ENCODE peak calls at places on chromosomes 7 and 10, in five cellular contexts. K is SJSA1; I is stimulated activated CD4-positive, alpha-beta T cell treated with anti-CD3 and anti-CD28 coated beads, Interleukin-15, amount 100 ng/mL, for 24 hours; A is AG09309; F is endothelial cell of umbilical vein. W is an unnamed sample.
A peak's percentile ranks its signal among the peaks of the same experiment; 100 is the strongest.

GRCh38 chr7:74070619-74070920 is 13.0 kb upstream of the LIMK1 start:
- DNase-seq in K (no peak), I (no peak), A (no peak), F (no peak), W (no peak)

GRCh38 chr10:75484717-75485116 is 53.3 kb downstream of the LRMDA start:
- DNase-seq in K (no peak), I (no peak), A (no peak), F (no peak), W (no peak)

GRCh38 chr7:134690614-134691504 is 44.2 kb downstream of the BPGM start:
- DNase-seq in K (peak; percentile 61), I (no peak), A (peak; percentile 68), F (no peak), W (no peak)

GRCh38 chr7:44489955-44490350 is 505 bp downstream of the NUDCD3 start:
- DNase-seq in K (no peak), I (no peak), A (no peak), F (no peak), W (peak; percentile 9)

GRCh38 chr7:52584041-52584440 is 451.4 kb upstream of the POM121L12 start:
- DNase-seq in K (no peak), I (no peak), A (no peak), F (no peak), W (no peak)

GRCh38 chr7:3200504-3200903 is 100.5 kb upstream of the SDK1 start:
- DNase-seq in K (peak; percentile 30), I (peak; percentile 44), A (no peak), F (peak; percentile 36), W (no peak)

GRCh38 chr10:62248465-62248864 is 20.2 kb downstream of the RTKN2 start:
- DNase-seq in K (no peak), I (no peak), A (no peak), F (peak; percentile 36), W (no peak)

GRCh38 chr7:106658504-106659368 is 2.2 kb downstream of the CCDC71L start:
- DNase-seq in K (no peak), I (no peak), A (no peak), F (peak; percentile 34), W (no peak)

GRCh38 chr7:75050501-75050900 is 23.1 kb downstream of the RCC1L start:
- DNase-seq in K (no peak), I (no peak), A (no peak), F (no peak), W (no peak)

GRCh38 chr7:50560865-50561351 is 4.3 kb downstream of the DDC start:
- DNase-seq in K (no peak), I (no peak), A (no peak), F (no peak), W (no peak)

GRCh38 chr7:158384746-158385145 is 202.9 kb downstream of the PTPRN2 start:
- DNase-seq in K (no peak), I (no peak), A (no peak), F (no peak), W (no peak)

GRCh38 chr10:34491666-34492065 is 323.4 kb downstream of the PARD3 start:
- DNase-seq in K (no peak), I (no peak), A (no peak), F (no peak), W (no peak)

GRCh38 chr7:49773939-49774458 is 561 bp downstream of the VWC2 start:
- DNase-seq in K (no peak), I (no peak), A (no peak), F (no peak), W (no peak)

GRCh38 chr7:138871065-138871464 is 73.1 kb upstream of the ATP6V0A4 start:
- DNase-seq in K (no peak), I (no peak), A (no peak), F (no peak), W (no peak)

GRCh38 chr10:42475168-42476098 is 162.9 kb downstream of the ZNF33B start:
- DNase-seq in K (peak; percentile 85), I (peak; percentile 12), A (peak; percentile 32), F (peak; percentile 29), W (no peak)

GRCh38 chr7:151453326-151453791 is 13.4 kb upstream of the CRYGN start:
- DNase-seq in K (no peak), I (no peak), A (no peak), F (no peak), W (no peak)

GRCh38 chr10:6595499-6595898 is 15.4 kb upstream of the PRKCQ start:
- DNase-seq in K (no peak), I (no peak), A (no peak), F (no peak), W (no peak)

GRCh38 chr10:24701447-24701846 is 22.2 kb downstream of the ARHGAP21 start:
- DNase-seq in K (no peak), I (peak; percentile 9), A (no peak), F (no peak), W (no peak)

GRCh38 chr7:85489498-85489897 is 302.6 kb upstream of the SEMA3D start:
- DNase-seq in K (peak; percentile 66), I (no peak), A (peak; percentile 91), F (no peak), W (no peak)

GRCh38 chr7:122588621-122589020 is 110.3 kb downstream of the RNF133 start:
- DNase-seq in K (no peak), I (no peak), A (no peak), F (no peak), W (no peak)

GRCh38 chr10:110827872-110828271 is 43.9 kb upstream of the PDCD4 start:
- DNase-seq in K (no peak), I (no peak), A (no peak), F (no peak), W (no peak)

GRCh38 chr7:12889391-12889790 is 202.0 kb downstream of the ARL4A start:
- DNase-seq in K (no peak), I (no peak), A (peak; percentile 10), F (no peak), W (no peak)

GRCh38 chr7:25830986-25831558 is 320.9 kb upstream of the NFE2L3 start:
- DNase-seq in K (peak; percentile 51), I (no peak), A (no peak), F (peak; percentile 23), W (no peak)

GRCh38 chr7:129969881-129970446 is 17.2 kb upstream of the UBE2H start:
- DNase-seq in K (peak; percentile 91), I (no peak), A (no peak), F (peak; percentile 96), W (no peak)

GRCh38 chr10:19908991-19909699 is 92.9 kb downstream of the PLXDC2 start:
- DNase-seq in K (no peak), I (no peak), A (no peak), F (no peak), W (no peak)

GRCh38 chr7:6407434-6407833 is 40.3 kb downstream of the DAGLB start:
- DNase-seq in K (no peak), I (no peak), A (no peak), F (no peak), W (no peak)

GRCh38 chr7:156578978-156579430 is 61.6 kb upstream of the RNF32 start:
- DNase-seq in K (no peak), I (no peak), A (no peak), F (no peak), W (no peak)

GRCh38 chr7:140638311-140638791 is 2.3 kb downstream of the DENND2A start:
- DNase-seq in K (peak; percentile 81), I (no peak), A (no peak), F (no peak), W (no peak)

GRCh38 chr10:110138197-110138812 is 69.1 kb upstream of the MXI1 start:
- DNase-seq in K (peak; percentile 60), I (no peak), A (peak; percentile 35), F (peak; percentile 59), W (peak; percentile 22)

GRCh38 chr10:61747341-61747740 is 84.6 kb downstream of the CABCOCO1 start:
- DNase-seq in K (no peak), I (no peak), A (no peak), F (no peak), W (no peak)

GRCh38 chr10:125064681-125065492 is 95.5 kb downstream of the CTBP2 start:
- DNase-seq in K (peak; percentile 54), I (peak; percentile 32), A (peak; percentile 77), F (no peak), W (no peak)

GRCh38 chr10:69345402-69345801 is 67.1 kb downstream of the HK1 start:
- DNase-seq in K (no peak), I (no peak), A (no peak), F (no peak), W (no peak)

GRCh38 chr7:114481995-114482394 is 67.4 kb downstream of the FOXP2 start:
- DNase-seq in K (no peak), I (no peak), A (no peak), F (peak; percentile 66), W (no peak)

GRCh38 chr10:84632866-84633265 is 304.5 kb downstream of the CCSER2 start:
- DNase-seq in K (peak; percentile 84), I (no peak), A (no peak), F (no peak), W (no peak)

GRCh38 chr10:131207584-131208532 is 103.7 kb downstream of the TCERG1L start:
- DNase-seq in K (no peak), I (no peak), A (no peak), F (no peak), W (no peak)

GRCh38 chr7:65798111-65799075 is 74.5 kb upstream of the VKORC1L1 start:
- DNase-seq in K (peak; percentile 84), I (no peak), A (peak; percentile 8), F (peak; percentile 87), W (no peak)